ENCODE peak calls at places on chromosomes 5 and 9, in nine cellular contexts. One of them, this sample, is unnamed.

GRCh38 chr5:124289641-124290201 is 456.7 kb downstream of the ZNF608 start:
- DNase-seq in Calu3: no peak
- DNase-seq in CD8-positive, alpha-beta T cell: no peak
- DNase-seq in activated effector memory CD4-positive, alpha-beta T cell treated with anti-CD3 and anti-CD28 coated beads, Interleukin-2, amount 50 U/mL, for 16 hours: no peak
- DNase-seq in GM12865: peak
- DNase-seq in Kasumi-1: no peak
- DNase-seq in AG04450: no peak
- DNase-seq in GM20000: no peak
- DNase-seq in activated T-cell treated with anti-CD3 and anti-CD28 coated beads, Interleukin-2, amount 50 U/mL, for 4 hours: no peak
- DNase-seq in this sample: no peak

GRCh38 chr9:127966416-127967150 is 14.2 kb downstream of the EEIG1 start:
- DNase-seq in Calu3: no peak
- DNase-seq in CD8-positive, alpha-beta T cell: no peak
- DNase-seq in activated effector memory CD4-positive, alpha-beta T cell treated with anti-CD3 and anti-CD28 coated beads, Interleukin-2, amount 50 U/mL, for 16 hours: no peak
- DNase-seq in GM12865: no peak
- DNase-seq in Kasumi-1: no peak
- DNase-seq in AG04450: no peak
- DNase-seq in GM20000: no peak
- DNase-seq in activated T-cell treated with anti-CD3 and anti-CD28 coated beads, Interleukin-2, amount 50 U/mL, for 4 hours: no peak
- DNase-seq in this sample: no peak

GRCh38 chr5:166716856-166717492 is 1574.5 kb upstream of the WWC1 start:
- DNase-seq in Calu3: peak
- DNase-seq in CD8-positive, alpha-beta T cell: no peak
- DNase-seq in activated effector memory CD4-positive, alpha-beta T cell treated with anti-CD3 and anti-CD28 coated beads, Interleukin-2, amount 50 U/mL, for 16 hours: no peak
- DNase-seq in GM12865: no peak
- DNase-seq in Kasumi-1: no peak
- DNase-seq in AG04450: no peak
- DNase-seq in GM20000: no peak
- DNase-seq in activated T-cell treated with anti-CD3 and anti-CD28 coated beads, Interleukin-2, amount 50 U/mL, for 4 hours: no peak
- DNase-seq in this sample: no peak

GRCh38 chr9:1005043-1005667 is 28.7 kb downstream of the DMRT3 start:
- DNase-seq in Calu3: peak
- DNase-seq in CD8-positive, alpha-beta T cell: no peak
- DNase-seq in activated effector memory CD4-positive, alpha-beta T cell treated with anti-CD3 and anti-CD28 coated beads, Interleukin-2, amount 50 U/mL, for 16 hours: no peak
- DNase-seq in GM12865: peak
- DNase-seq in Kasumi-1: peak
- DNase-seq in AG04450: peak
- DNase-seq in GM20000: peak
- DNase-seq in activated T-cell treated with anti-CD3 and anti-CD28 coated beads, Interleukin-2, amount 50 U/mL, for 4 hours: no peak
- DNase-seq in this sample: peak

GRCh38 chr5:9025942-9026341 is 519.9 kb downstream of the SEMA5A start:
- DNase-seq in Calu3: no peak
- DNase-seq in CD8-positive, alpha-beta T cell: no peak
- DNase-seq in activated effector memory CD4-positive, alpha-beta T cell treated with anti-CD3 and anti-CD28 coated beads, Interleukin-2, amount 50 U/mL, for 16 hours: no peak
- DNase-seq in GM12865: no peak
- DNase-seq in Kasumi-1: no peak
- DNase-seq in AG04450: no peak
- DNase-seq in GM20000: no peak
- DNase-seq in activated T-cell treated with anti-CD3 and anti-CD28 coated beads, Interleukin-2, amount 50 U/mL, for 4 hours: no peak
- DNase-seq in this sample: no peak

GRCh38 chr5:138726848-138727247 is 26.4 kb upstream of the CTNNA1 start:
- DNase-seq in Calu3: no peak
- DNase-seq in CD8-positive, alpha-beta T cell: no peak
- DNase-seq in activated effector memory CD4-positive, alpha-beta T cell treated with anti-CD3 and anti-CD28 coated beads, Interleukin-2, amount 50 U/mL, for 16 hours: no peak
- DNase-seq in GM12865: peak
- DNase-seq in Kasumi-1: no peak
- DNase-seq in AG04450: no peak
- DNase-seq in GM20000: no peak
- DNase-seq in activated T-cell treated with anti-CD3 and anti-CD28 coated beads, Interleukin-2, amount 50 U/mL, for 4 hours: peak
- DNase-seq in this sample: no peak

GRCh38 chr5:90898330-90899013 is 339.9 kb downstream of the ADGRV1 start:
- DNase-seq in Calu3: no peak
- DNase-seq in CD8-positive, alpha-beta T cell: no peak
- DNase-seq in activated effector memory CD4-positive, alpha-beta T cell treated with anti-CD3 and anti-CD28 coated beads, Interleukin-2, amount 50 U/mL, for 16 hours: no peak
- DNase-seq in GM12865: no peak
- DNase-seq in Kasumi-1: no peak
- DNase-seq in AG04450: no peak
- DNase-seq in GM20000: no peak
- DNase-seq in activated T-cell treated with anti-CD3 and anti-CD28 coated beads, Interleukin-2, amount 50 U/mL, for 4 hours: no peak
- DNase-seq in this sample: no peak

GRCh38 chr5:80825780-80826460 is 134.2 kb upstream of the RASGRF2 start:
- DNase-seq in Calu3: no peak
- DNase-seq in CD8-positive, alpha-beta T cell: no peak
- DNase-seq in activated effector memory CD4-positive, alpha-beta T cell treated with anti-CD3 and anti-CD28 coated beads, Interleukin-2, amount 50 U/mL, for 16 hours: no peak
- DNase-seq in GM12865: no peak
- DNase-seq in Kasumi-1: peak
- DNase-seq in AG04450: no peak
- DNase-seq in GM20000: no peak
- DNase-seq in activated T-cell treated with anti-CD3 and anti-CD28 coated beads, Interleukin-2, amount 50 U/mL, for 4 hours: no peak
- DNase-seq in this sample: no peak